ENCODE peak calls at places on chromosomes 6 and 20, in five cellular contexts. One of them, this sample, is unnamed.

GRCh38 chr20:50242863-50243609 is 52.4 kb downstream of the CEBPB start:
- DNase-seq in H9: no peak
- DNase-seq in brain microvascular endothelial cell: no peak
- DNase-seq in GM20000: no peak
- DNase-seq in Calu3: peak; percentile 99
- DNase-seq in this sample: no peak

GRCh38 chr20:59020938-59021551 is 1.8 kb downstream of the TUBB1 start:
- DNase-seq in H9: no peak
- DNase-seq in brain microvascular endothelial cell: peak; percentile 20
- DNase-seq in GM20000: no peak
- DNase-seq in Calu3: no peak
- DNase-seq in this sample: no peak

GRCh38 chr6:137776786-137777185 is 90.3 kb upstream of the TNFAIP3 start:
- DNase-seq in H9: no peak
- DNase-seq in brain microvascular endothelial cell: peak; percentile 68
- DNase-seq in GM20000: no peak
- DNase-seq in Calu3: no peak
- DNase-seq in this sample: no peak

GRCh38 chr20:41532935-41533334 is 85.2 kb downstream of the CHD6 start:
- DNase-seq in H9: no peak
- DNase-seq in brain microvascular endothelial cell: no peak
- DNase-seq in GM20000: no peak
- DNase-seq in Calu3: no peak
- DNase-seq in this sample: no peak

GRCh38 chr20:50005378-50006020 is 22.7 kb downstream of the SNAI1 start:
- DNase-seq in H9: no peak
- DNase-seq in brain microvascular endothelial cell: no peak
- DNase-seq in GM20000: no peak
- DNase-seq in Calu3: no peak
- DNase-seq in this sample: no peak

GRCh38 chr20:36214684-36215256 is 21.5 kb upstream of the AAR2 start:
- DNase-seq in H9: peak; percentile 50
- DNase-seq in brain microvascular endothelial cell: no peak
- DNase-seq in GM20000: peak; percentile 63
- DNase-seq in Calu3: peak; percentile 23
- DNase-seq in this sample: peak; percentile 22

GRCh38 chr20:46701057-46701456 is 8.4 kb upstream of the SLC2A10 start:
- DNase-seq in H9: no peak
- DNase-seq in brain microvascular endothelial cell: no peak
- DNase-seq in GM20000: no peak
- DNase-seq in Calu3: no peak
- DNase-seq in this sample: no peak

GRCh38 chr6:73045609-73046008 is 179.7 kb downstream of the KHDC1L start:
- DNase-seq in H9: no peak
- DNase-seq in brain microvascular endothelial cell: no peak
- DNase-seq in GM20000: no peak
- DNase-seq in Calu3: no peak
- DNase-seq in this sample: no peak

GRCh38 chr6:12324096-12324495 is 33.9 kb downstream of the EDN1 start:
- DNase-seq in H9: no peak
- DNase-seq in brain microvascular endothelial cell: peak; percentile 69
- DNase-seq in GM20000: no peak
- DNase-seq in Calu3: peak; percentile 68
- DNase-seq in this sample: no peak

GRCh38 chr6:23013776-23014175 is 444.4 kb downstream of the HDGFL1 start:
- DNase-seq in H9: no peak
- DNase-seq in brain microvascular endothelial cell: no peak
- DNase-seq in GM20000: no peak
- DNase-seq in Calu3: no peak
- DNase-seq in this sample: no peak

GRCh38 chr6:150332939-150333591 is 35.7 kb upstream of the IYD start:
- DNase-seq in H9: no peak
- DNase-seq in brain microvascular endothelial cell: no peak
- DNase-seq in GM20000: no peak
- DNase-seq in Calu3: no peak
- DNase-seq in this sample: no peak

GRCh38 chr6:87264481-87264880 is 57.9 kb upstream of the SMIM8 start:
- DNase-seq in H9: no peak
- DNase-seq in brain microvascular endothelial cell: no peak
- DNase-seq in GM20000: no peak
- DNase-seq in Calu3: no peak
- DNase-seq in this sample: no peak

GRCh38 chr6:35977308-35977707 is 47.1 kb downstream of the SLC26A8 start:
- DNase-seq in H9: no peak
- DNase-seq in brain microvascular endothelial cell: no peak
- DNase-seq in GM20000: no peak
- DNase-seq in Calu3: no peak
- DNase-seq in this sample: no peak

GRCh38 chr6:87968435-87969278 is 79.0 kb upstream of the SPACA1 start:
- DNase-seq in H9: peak; percentile 39
- DNase-seq in brain microvascular endothelial cell: peak; percentile 18
- DNase-seq in GM20000: peak; percentile 12
- DNase-seq in Calu3: peak; percentile 29
- DNase-seq in this sample: peak; percentile 35

GRCh38 chr6:90492798-90493197 is 94.1 kb downstream of the MAP3K7 start:
- DNase-seq in H9: no peak
- DNase-seq in brain microvascular endothelial cell: no peak
- DNase-seq in GM20000: no peak
- DNase-seq in Calu3: no peak
- DNase-seq in this sample: no peak

GRCh38 chr6:6105472-6106036 is 98.8 kb upstream of the NRN1 start:
- DNase-seq in H9: peak; percentile 68
- DNase-seq in brain microvascular endothelial cell: no peak
- DNase-seq in GM20000: no peak
- DNase-seq in Calu3: no peak
- DNase-seq in this sample: peak; percentile 9

GRCh38 chr20:38769376-38770295 is 21.4 kb downstream of the ACTR5 start:
- DNase-seq in H9: no peak
- DNase-seq in brain microvascular endothelial cell: no peak
- DNase-seq in GM20000: no peak
- DNase-seq in Calu3: no peak
- DNase-seq in this sample: no peak

GRCh38 chr6:123007885-123008284 is 11.8 kb downstream of the CLVS2 start:
- DNase-seq in H9: no peak
- DNase-seq in brain microvascular endothelial cell: no peak
- DNase-seq in GM20000: no peak
- DNase-seq in Calu3: no peak
- DNase-seq in this sample: no peak

GRCh38 chr6:10478187-10479040 is 42.7 kb upstream of the GCNT2 start:
- DNase-seq in H9: no peak
- DNase-seq in brain microvascular endothelial cell: peak; percentile 18
- DNase-seq in GM20000: peak; percentile 77
- DNase-seq in Calu3: peak; percentile 7
- DNase-seq in this sample: no peak

GRCh38 chr6:127618729-127619128 is 41.8 kb downstream of the C6orf58 start:
- DNase-seq in H9: no peak
- DNase-seq in brain microvascular endothelial cell: no peak
- DNase-seq in GM20000: no peak
- DNase-seq in Calu3: no peak
- DNase-seq in this sample: no peak

GRCh38 chr6:84065718-84066290 is 32.2 kb downstream of the MRAP2 start:
- DNase-seq in H9: no peak
- DNase-seq in brain microvascular endothelial cell: peak; percentile 87
- DNase-seq in GM20000: no peak
- DNase-seq in Calu3: no peak
- DNase-seq in this sample: no peak

GRCh38 chr20:61814244-61814643 is 251.4 kb downstream of the TAF4 start:
- DNase-seq in H9: no peak
- DNase-seq in brain microvascular endothelial cell: no peak
- DNase-seq in GM20000: no peak
- DNase-seq in Calu3: no peak
- DNase-seq in this sample: no peak

GRCh38 chr6:157982297-157982579 is 575 bp downstream of the SYNJ2 start:
- DNase-seq in H9: peak; percentile 82
- DNase-seq in brain microvascular endothelial cell: no peak
- DNase-seq in GM20000: peak; percentile 74
- DNase-seq in Calu3: peak; percentile 40
- DNase-seq in this sample: peak; percentile 62

GRCh38 chr6:28537509-28538140 is 11.9 kb downstream of the GPX5 start:
- DNase-seq in H9: peak; percentile 78
- DNase-seq in brain microvascular endothelial cell: peak; percentile 57
- DNase-seq in GM20000: no peak
- DNase-seq in Calu3: no peak
- DNase-seq in this sample: peak; percentile 61

DNA sequence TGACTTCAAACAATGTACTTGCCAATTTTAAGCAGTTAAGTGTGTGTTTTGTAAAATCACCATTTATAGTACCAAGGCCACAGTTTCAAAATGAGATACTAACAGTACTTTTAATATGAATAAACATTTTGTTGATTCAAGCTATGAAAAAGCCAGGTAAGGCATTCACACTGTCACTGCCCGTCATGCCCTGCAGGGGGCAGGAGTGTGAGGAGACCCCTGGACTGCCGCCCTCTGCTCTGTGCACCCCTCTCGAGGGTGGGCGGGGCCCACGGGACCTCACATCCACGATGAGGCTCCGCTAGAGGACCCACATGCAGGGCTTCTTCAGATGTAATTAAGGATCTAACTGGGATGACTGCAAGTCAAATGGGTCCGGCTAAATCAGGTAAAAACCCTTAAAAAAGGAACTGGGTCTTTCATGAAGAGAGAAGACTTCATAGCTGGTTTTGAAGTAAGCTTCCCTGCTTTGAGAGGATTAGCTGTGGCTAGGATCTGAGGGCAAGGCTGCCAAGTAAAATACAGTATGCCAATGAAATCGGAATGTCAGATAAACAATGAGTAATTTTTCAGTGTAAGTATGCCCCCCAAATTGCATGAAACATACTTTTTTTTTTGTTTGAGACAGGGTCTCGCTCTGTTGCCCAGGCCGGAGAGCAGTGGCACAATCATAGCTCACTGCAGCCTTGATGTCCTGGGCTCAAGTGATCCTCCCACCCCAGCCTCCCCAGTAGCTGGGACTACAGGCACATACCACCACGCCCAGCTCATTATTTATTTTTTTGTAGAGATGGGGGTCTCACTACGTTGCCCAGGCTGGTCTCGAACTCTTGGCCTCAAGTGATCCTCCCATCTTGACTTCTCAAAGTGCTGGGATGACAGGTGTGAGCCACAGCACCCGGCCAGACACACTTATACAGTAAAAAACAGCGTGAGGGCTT is 18.7 kb downstream of the DIDO1 start:
- DNase-seq in H9: peak; percentile 57
- DNase-seq in brain microvascular endothelial cell: no peak
- DNase-seq in GM20000: no peak
- DNase-seq in Calu3: no peak
- DNase-seq in this sample: peak; percentile 68
- TF ChIP-seq CTCF in H9: peak; percentile 77
- TF ChIP-seq CTCF in brain microvascular endothelial cell: peak; percentile 71
- TF ChIP-seq CTCF in GM20000: no peak
- TF ChIP-seq CTCF in Calu3: peak; percentile 83
- TF ChIP-seq CTCF in this sample: peak; percentile 71

GRCh38 chr6:33428891-33429744 is 9.3 kb downstream of the SYNGAP1 start:
- DNase-seq in H9: no peak
- DNase-seq in brain microvascular endothelial cell: no peak
- DNase-seq in GM20000: no peak
- DNase-seq in Calu3: no peak
- DNase-seq in this sample: no peak

GRCh38 chr6:33426590-33427563 is 7.0 kb downstream of the SYNGAP1 start:
- DNase-seq in H9: peak; percentile 33
- DNase-seq in brain microvascular endothelial cell: no peak
- DNase-seq in GM20000: peak; percentile 58
- DNase-seq in Calu3: no peak
- DNase-seq in this sample: peak; percentile 55

GRCh38 chr6:33429745-33430042 is 9.8 kb downstream of the SYNGAP1 start:
- DNase-seq in H9: no peak
- DNase-seq in brain microvascular endothelial cell: no peak
- DNase-seq in GM20000: no peak
- DNase-seq in Calu3: no peak
- DNase-seq in this sample: peak; percentile 28

GRCh38 chr6:33427585-33428218 is 7.8 kb downstream of the SYNGAP1 start:
- DNase-seq in H9: peak; percentile 38
- DNase-seq in brain microvascular endothelial cell: no peak
- DNase-seq in GM20000: peak; percentile 81
- DNase-seq in Calu3: peak; percentile 75
- DNase-seq in this sample: peak; percentile 68

GRCh38 chr6:33428219-33428890 is 8.5 kb downstream of the SYNGAP1 start:
- DNase-seq in H9: peak; percentile 40
- DNase-seq in brain microvascular endothelial cell: peak; percentile 35
- DNase-seq in GM20000: peak; percentile 66
- DNase-seq in Calu3: peak; percentile 63
- DNase-seq in this sample: peak; percentile 54
- TF ChIP-seq CTCF in H9: peak; percentile 48
- TF ChIP-seq CTCF in brain microvascular endothelial cell: peak; percentile 65
- TF ChIP-seq CTCF in GM20000: no peak
- TF ChIP-seq CTCF in Calu3: peak; percentile 64
- TF ChIP-seq CTCF in this sample: peak; percentile 76

GRCh38 chr20:56171087-56172012 is 77.2 kb upstream of the MC3R start:
- DNase-seq in H9: no peak
- DNase-seq in brain microvascular endothelial cell: no peak
- DNase-seq in GM20000: no peak
- DNase-seq in Calu3: no peak
- DNase-seq in this sample: no peak
- TF ChIP-seq CTCF in H9: no peak
- TF ChIP-seq CTCF in brain microvascular endothelial cell: no peak
- TF ChIP-seq CTCF in GM20000: no peak
- TF ChIP-seq CTCF in Calu3: no peak
- TF ChIP-seq CTCF in this sample: no peak

GRCh38 chr6:52577022-52577777 is at the start of gene TRAM2:
- DNase-seq in H9: peak; percentile 80
- DNase-seq in brain microvascular endothelial cell: peak; percentile 56
- DNase-seq in GM20000: peak; percentile 92
- DNase-seq in Calu3: peak; percentile 89
- DNase-seq in this sample: peak; percentile 61
- TF ChIP-seq CTCF in H9: peak; percentile 24
- TF ChIP-seq CTCF in brain microvascular endothelial cell: peak; percentile 34
- TF ChIP-seq CTCF in GM20000: no peak
- TF ChIP-seq CTCF in Calu3: no peak
- TF ChIP-seq CTCF in this sample: no peak

GRCh38 chr6:13574149-13574570 is 241 bp upstream of the SIRT5 start:
- DNase-seq in H9: peak; percentile 96
- DNase-seq in brain microvascular endothelial cell: peak; percentile 78
- DNase-seq in GM20000: peak; percentile 97
- DNase-seq in Calu3: peak; percentile 91
- DNase-seq in this sample: peak; percentile 94
- TF ChIP-seq CTCF in H9: peak; percentile 71
- TF ChIP-seq CTCF in brain microvascular endothelial cell: peak; percentile 53
- TF ChIP-seq CTCF in GM20000: peak; percentile 18
- TF ChIP-seq CTCF in Calu3: no peak
- TF ChIP-seq CTCF in this sample: peak; percentile 52

GRCh38 chr6:108145639-108146038 is 20.2 kb upstream of the NR2E1 start:
- DNase-seq in H9: peak; percentile 30
- DNase-seq in brain microvascular endothelial cell: no peak
- DNase-seq in GM20000: no peak
- DNase-seq in Calu3: no peak
- DNase-seq in this sample: no peak
- TF ChIP-seq CTCF in H9: peak; percentile 57
- TF ChIP-seq CTCF in brain microvascular endothelial cell: no peak
- TF ChIP-seq CTCF in GM20000: no peak
- TF ChIP-seq CTCF in Calu3: no peak
- TF ChIP-seq CTCF in this sample: no peak

This sample was measured in activated CD8-positive, alpha-beta T cell treated with anti-CD3 and anti-CD28 coated beads for 36 hours.